ENCODE peak calls at places on chromosome 21, in five cellular contexts. E is A549, P is IMR-90, X is K562, J is GM12878. W is an unnamed sample.

GRCh38 chr21:41961282-41961701 is 7.5 kb upstream of the C2CD2 start:
- DNase-seq in E (no peak), P (peak; percentile 90), X (no peak), J (no peak), W (no peak)

GRCh38 chr21:27369962-27370578 is 403.2 kb upstream of the ADAMTS5 start:
- DNase-seq in E (no peak), P (no peak), X (no peak), J (no peak), W (no peak)

GRCh38 chr21:34029724-34030528 is 43.5 kb upstream of the MRPS6 start:
- DNase-seq in E (peak; percentile 84), P (peak; percentile 82), X (peak; percentile 84), J (peak; percentile 87), W (peak; percentile 56)

GRCh38 chr21:34593423-34593822 is 21.5 kb downstream of the RCAN1 start:
- DNase-seq in E (no peak), P (no peak), X (no peak), J (no peak), W (no peak)

GRCh38 chr21:16476056-16476850 is 746.5 kb downstream of the USP25 start:
- DNase-seq in E (peak; percentile 23), P (no peak), X (no peak), J (no peak), W (no peak)

GRCh38 chr21:45003331-45004058 is 63.7 kb downstream of the SLX9 start:
- DNase-seq in E (no peak), P (no peak), X (no peak), J (no peak), W (no peak)

GRCh38 chr21:43818685-43819084 is 29.3 kb downstream of the RRP1 start:
- DNase-seq in E (no peak), P (no peak), X (no peak), J (no peak), W (no peak)

GRCh38 chr21:45499201-45499750 is 43.0 kb downstream of the SLC19A1 start:
- DNase-seq in E (no peak), P (no peak), X (no peak), J (no peak), W (no peak)

GRCh38 chr21:42597487-42598158 is 55.8 kb upstream of the PDE9A start:
- DNase-seq in E (no peak), P (no peak), X (no peak), J (peak; percentile 15), W (no peak)

GRCh38 chr21:42970946-42971653 is 3.3 kb upstream of the PKNOX1 start:
- DNase-seq in E (no peak), P (no peak), X (no peak), J (no peak), W (no peak)

GRCh38 chr21:43189936-43190335 is 21.1 kb downstream of the CRYAA start:
- DNase-seq in E (no peak), P (no peak), X (no peak), J (no peak), W (no peak)

GRCh38 chr21:36450511-36450910 is 29.4 kb downstream of the CLDN14 start:
- DNase-seq in E (no peak), P (peak; percentile 69), X (no peak), J (no peak), W (no peak)

GRCh38 chr21:26506951-26507350 is 66.1 kb downstream of the CYYR1 start:
- DNase-seq in E (no peak), P (peak; percentile 7), X (no peak), J (no peak), W (no peak)

GRCh38 chr21:46060596-46061061 is 37.3 kb upstream of the COL6A2 start:
- DNase-seq in E (peak; percentile 48), P (peak; percentile 100), X (no peak), J (no peak), W (no peak)

GRCh38 chr21:45926281-45926680 is 55.3 kb upstream of the COL6A1 start:
- DNase-seq in E (no peak), P (no peak), X (no peak), J (no peak), W (no peak)

GRCh38 chr21:25541042-25541441 is 66.2 kb downstream of the MRPL39 start:
- DNase-seq in E (no peak), P (no peak), X (no peak), J (no peak), W (no peak)

GRCh38 chr21:25862596-25862995 is 127.8 kb downstream of the GABPA start:
- DNase-seq in E (peak; percentile 38), P (peak; percentile 39), X (peak; percentile 43), J (no peak), W (no peak)

GRCh38 chr21:33644383-33645074 is 2.2 kb downstream of the ITSN1 start:
- DNase-seq in E (no peak), P (peak; percentile 66), X (no peak), J (no peak), W (no peak)

GRCh38 chr21:45336870-45337269 is 49.2 kb upstream of the POFUT2 start:
- DNase-seq in E (no peak), P (peak; percentile 33), X (no peak), J (no peak), W (no peak)

GRCh38 chr21:42641311-42642218 is 11.9 kb upstream of the PDE9A start:
- DNase-seq in E (no peak), P (no peak), X (no peak), J (no peak), W (peak; percentile 49)

GRCh38 chr21:42001781-42002180 is 8.4 kb downstream of the ZBTB21 start:
- DNase-seq in E (no peak), P (no peak), X (no peak), J (no peak), W (no peak)

GRCh38 chr21:41411449-41412089 is 14.5 kb upstream of the MX1 start:
- DNase-seq in E (peak; percentile 15), P (no peak), X (no peak), J (peak; percentile 40), W (no peak)

GRCh38 chr21:43902441-43902840 is 37.4 kb downstream of the AGPAT3 start:
- DNase-seq in E (no peak), P (peak; percentile 27), X (peak; percentile 22), J (no peak), W (no peak)

GRCh38 chr21:21030311-21030710 is 32.1 kb downstream of the NCAM2 start:
- DNase-seq in E (no peak), P (no peak), X (no peak), J (no peak), W (no peak)

DNA sequence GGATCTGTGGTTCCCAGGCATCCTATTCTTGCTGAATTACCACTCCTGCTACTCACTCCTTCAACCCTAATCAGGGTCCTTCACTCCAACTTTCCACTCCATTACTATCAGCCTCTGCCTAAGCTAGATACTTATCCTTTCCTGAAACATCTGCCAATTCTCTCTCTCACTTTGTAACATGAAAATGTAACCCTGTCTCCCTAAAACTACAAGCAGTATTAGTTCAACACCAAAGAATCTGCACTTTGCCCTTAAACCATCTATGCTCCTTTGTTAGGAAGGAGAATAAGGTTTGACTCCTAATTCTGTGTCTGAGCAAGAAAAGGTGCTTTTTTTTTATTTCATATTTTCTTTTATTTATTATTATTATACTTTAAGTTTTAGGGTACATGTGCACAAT is 15.5 kb upstream of the CXADR start:
- DNase-seq in E (no peak), P (no peak), X (no peak), J (no peak), W (no peak)
- TF ChIP-seq RCOR1 in E (no peak), P (no peak), X (no peak), J (no peak), W (no peak)

GRCh38 chr21:17492415-17493168 is 20.3 kb upstream of the CXADR start:
- DNase-seq in E (no peak), P (no peak), X (no peak), J (no peak), W (no peak)
- TF ChIP-seq SMC3 in E (no peak), P (no peak), X (no peak), J (no peak), W (no peak)

GRCh38 chr21:37916795-37917142 is 512 bp upstream of the KCNJ6 start:
- DNase-seq in E (peak; percentile 49), P (no peak), X (peak; percentile 60), J (no peak), W (peak; percentile 57)

GRCh38 chr21:37917612-37918011 is 1.4 kb upstream of the KCNJ6 start:
- DNase-seq in E (peak; percentile 33), P (peak; percentile 87), X (no peak), J (no peak), W (no peak)

GRCh38 chr21:37915516-37915915 is 741 bp downstream of the KCNJ6 start:
- DNase-seq in E (no peak), P (no peak), X (no peak), J (no peak), W (peak; percentile 72)

GRCh38 chr21:37915941-37916794 is at the start of gene KCNJ6:
- DNase-seq in E (peak; percentile 58), P (peak; percentile 52), X (peak; percentile 46), J (no peak), W (peak; percentile 87)

GRCh38 chr21:37921091-37921490 is 4.8 kb upstream of the KCNJ6 start:
- DNase-seq in E (peak; percentile 59), P (peak; percentile 22), X (no peak), J (no peak), W (no peak)
- TF ChIP-seq RCOR1 in E (no peak), P (no peak), X (no peak), J (no peak), W (no peak)

DNA sequence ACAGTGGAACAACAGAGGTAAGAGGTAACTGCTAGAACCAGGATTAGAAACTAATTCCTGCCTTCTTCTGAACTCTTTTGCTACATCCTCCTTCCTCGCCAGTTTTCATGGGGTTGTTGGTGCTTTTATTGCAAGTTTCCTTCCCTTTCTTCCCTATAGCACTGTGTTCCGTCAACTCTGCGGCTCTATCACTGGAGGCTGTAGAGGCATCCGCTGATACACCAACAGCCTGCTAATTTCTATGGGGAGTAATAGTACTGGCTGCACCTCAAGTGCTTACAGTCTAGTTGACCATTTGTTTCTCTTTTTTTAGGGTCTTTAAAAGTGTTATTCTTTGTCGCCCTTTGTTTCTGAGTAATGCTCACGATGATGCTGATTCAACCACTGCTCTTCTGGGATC is 781 bp downstream of the MIS18A start:
- DNase-seq in E (no peak), P (no peak), X (no peak), J (no peak), W (peak; percentile 38)
- TF ChIP-seq SMC3 in E (no peak), P (no peak), X (no peak), J (no peak), W (no peak)

GRCh38 chr21:40299441-40299840 is 432.2 kb downstream of the PCP4 start:
- DNase-seq in E (no peak), P (no peak), X (no peak), J (no peak), W (no peak)

GRCh38 chr21:40300300-40300699 is 433.1 kb downstream of the PCP4 start:
- DNase-seq in E (no peak), P (no peak), X (no peak), J (no peak), W (no peak)
- TF ChIP-seq RCOR1 in E (no peak), P (no peak), X (no peak), J (no peak), W (no peak)